ENCODE peak calls at places on chromosomes 5 and 9, in six cellular contexts. One of them, this sample, is unnamed.

GRCh38 chr5:65663804-65664521 is 39.1 kb downstream of the SHLD3 start:
- DNase-seq in head of caudate nucleus: no peak
- DNase-seq in GOT3: no peak
- DNase-seq in activated T-helper 1 cell treated with Interleukin-2 at 50 U/mL for 16 hours: no peak
- DNase-seq in NCI-H1694: no peak
- DNase-seq in ELR: peak; percentile 52
- DNase-seq in this sample: no peak

GRCh38 chr5:24749701-24750100 is 104.9 kb upstream of the CDH10 start:
- DNase-seq in ELR: no peak
- DNase-seq in head of caudate nucleus: no peak
- DNase-seq in activated T-helper 1 cell treated with Interleukin-2 at 50 U/mL for 16 hours: no peak
- DNase-seq in GOT3: no peak
- DNase-seq in NCI-H1694: no peak
- DNase-seq in this sample: no peak

GRCh38 chr5:58912102-58912501 is 329.2 kb downstream of the RAB3C start:
- DNase-seq in GOT3: no peak
- DNase-seq in activated T-helper 1 cell treated with Interleukin-2 at 50 U/mL for 16 hours: no peak
- DNase-seq in head of caudate nucleus: no peak
- DNase-seq in ELR: no peak
- DNase-seq in NCI-H1694: no peak
- DNase-seq in this sample: no peak

GRCh38 chr9:136854842-136855460 is 2.8 kb downstream of the MAMDC4 start:
- DNase-seq in ELR: no peak
- DNase-seq in NCI-H1694: no peak
- DNase-seq in activated T-helper 1 cell treated with Interleukin-2 at 50 U/mL for 16 hours: no peak
- DNase-seq in head of caudate nucleus: no peak
- DNase-seq in GOT3: no peak
- DNase-seq in this sample: no peak

GRCh38 chr9:122374885-122375420 is 4.1 kb downstream of the PTGS1 start:
- DNase-seq in activated T-helper 1 cell treated with Interleukin-2 at 50 U/mL for 16 hours: no peak
- DNase-seq in head of caudate nucleus: no peak
- DNase-seq in ELR: peak; percentile 40
- DNase-seq in NCI-H1694: no peak
- DNase-seq in GOT3: no peak
- DNase-seq in this sample: no peak

GRCh38 chr5:60332244-60333018 is 367.5 kb downstream of the DEPDC1B start:
- DNase-seq in head of caudate nucleus: no peak
- DNase-seq in NCI-H1694: no peak
- DNase-seq in ELR: peak; percentile 93
- DNase-seq in activated T-helper 1 cell treated with Interleukin-2 at 50 U/mL for 16 hours: no peak
- DNase-seq in GOT3: no peak
- DNase-seq in this sample: no peak

GRCh38 chr9:114364528-114365041 is 23.2 kb downstream of the AKNA start:
- DNase-seq in ELR: peak; percentile 45
- DNase-seq in GOT3: no peak
- DNase-seq in activated T-helper 1 cell treated with Interleukin-2 at 50 U/mL for 16 hours: no peak
- DNase-seq in head of caudate nucleus: no peak
- DNase-seq in NCI-H1694: no peak
- DNase-seq in this sample: no peak

GRCh38 chr5:14183187-14183939 is 40.2 kb downstream of the TRIO start:
- DNase-seq in NCI-H1694: no peak
- DNase-seq in activated T-helper 1 cell treated with Interleukin-2 at 50 U/mL for 16 hours: no peak
- DNase-seq in GOT3: no peak
- DNase-seq in ELR: no peak
- DNase-seq in head of caudate nucleus: no peak
- DNase-seq in this sample: no peak

GRCh38 chr9:9963861-9964260 is 648.9 kb downstream of the PTPRD start:
- DNase-seq in ELR: no peak
- DNase-seq in NCI-H1694: no peak
- DNase-seq in activated T-helper 1 cell treated with Interleukin-2 at 50 U/mL for 16 hours: no peak
- DNase-seq in GOT3: no peak
- DNase-seq in head of caudate nucleus: no peak
- DNase-seq in this sample: no peak

GRCh38 chr9:37954581-37954981 is 50.7 kb upstream of the SLC25A51 start:
- DNase-seq in GOT3: no peak
- DNase-seq in ELR: no peak
- DNase-seq in head of caudate nucleus: no peak
- DNase-seq in activated T-helper 1 cell treated with Interleukin-2 at 50 U/mL for 16 hours: no peak
- DNase-seq in NCI-H1694: no peak
- DNase-seq in this sample: no peak

GRCh38 chr5:144812770-144813169 is 642.1 kb downstream of the KCTD16 start:
- DNase-seq in head of caudate nucleus: no peak
- DNase-seq in ELR: peak; percentile 69
- DNase-seq in activated T-helper 1 cell treated with Interleukin-2 at 50 U/mL for 16 hours: no peak
- DNase-seq in GOT3: peak; percentile 13
- DNase-seq in NCI-H1694: no peak
- DNase-seq in this sample: no peak

GRCh38 chr9:74570879-74571512 is 73.9 kb downstream of the RORB start:
- DNase-seq in activated T-helper 1 cell treated with Interleukin-2 at 50 U/mL for 16 hours: no peak
- DNase-seq in GOT3: no peak
- DNase-seq in ELR: peak; percentile 40
- DNase-seq in head of caudate nucleus: peak; percentile 21
- DNase-seq in NCI-H1694: no peak
- DNase-seq in this sample: peak; percentile 25

GRCh38 chr5:126334755-126335154 is 88.5 kb upstream of the GRAMD2B start:
- DNase-seq in head of caudate nucleus: no peak
- DNase-seq in ELR: no peak
- DNase-seq in NCI-H1694: peak; percentile 24
- DNase-seq in activated T-helper 1 cell treated with Interleukin-2 at 50 U/mL for 16 hours: no peak
- DNase-seq in GOT3: no peak
- DNase-seq in this sample: peak; percentile 25

GRCh38 chr9:17631396-17631795 is 52.5 kb downstream of the SH3GL2 start:
- DNase-seq in activated T-helper 1 cell treated with Interleukin-2 at 50 U/mL for 16 hours: no peak
- DNase-seq in GOT3: no peak
- DNase-seq in ELR: peak; percentile 17
- DNase-seq in NCI-H1694: no peak
- DNase-seq in head of caudate nucleus: no peak
- DNase-seq in this sample: no peak

GRCh38 chr5:99025298-99026045 is 96.7 kb upstream of the CHD1 start:
- DNase-seq in activated T-helper 1 cell treated with Interleukin-2 at 50 U/mL for 16 hours: no peak
- DNase-seq in ELR: no peak
- DNase-seq in NCI-H1694: no peak
- DNase-seq in head of caudate nucleus: no peak
- DNase-seq in GOT3: no peak
- DNase-seq in this sample: no peak

GRCh38 chr9:18023332-18023731 is 444.5 kb downstream of the SH3GL2 start:
- DNase-seq in NCI-H1694: no peak
- DNase-seq in head of caudate nucleus: no peak
- DNase-seq in ELR: peak; percentile 4
- DNase-seq in GOT3: no peak
- DNase-seq in activated T-helper 1 cell treated with Interleukin-2 at 50 U/mL for 16 hours: no peak
- DNase-seq in this sample: no peak

GRCh38 chr5:56829137-56829536 is 13.8 kb downstream of the MAP3K1 start:
- DNase-seq in activated T-helper 1 cell treated with Interleukin-2 at 50 U/mL for 16 hours: peak; percentile 37
- DNase-seq in NCI-H1694: no peak
- DNase-seq in GOT3: no peak
- DNase-seq in head of caudate nucleus: no peak
- DNase-seq in ELR: peak; percentile 53
- DNase-seq in this sample: no peak

GRCh38 chr9:132590037-132590317 is 7.6 kb downstream of the BARHL1 start:
- DNase-seq in ELR: no peak
- DNase-seq in head of caudate nucleus: no peak
- DNase-seq in activated T-helper 1 cell treated with Interleukin-2 at 50 U/mL for 16 hours: no peak
- DNase-seq in NCI-H1694: no peak
- DNase-seq in GOT3: no peak
- DNase-seq in this sample: no peak

GRCh38 chr5:176916337-176916736 is 17.2 kb upstream of the HK3 start:
- DNase-seq in head of caudate nucleus: no peak
- DNase-seq in GOT3: no peak
- DNase-seq in activated T-helper 1 cell treated with Interleukin-2 at 50 U/mL for 16 hours: no peak
- DNase-seq in ELR: no peak
- DNase-seq in NCI-H1694: no peak
- DNase-seq in this sample: no peak

GRCh38 chr5:143397302-143398052 is 6.0 kb downstream of the NR3C1 start:
- DNase-seq in GOT3: no peak
- DNase-seq in head of caudate nucleus: no peak
- DNase-seq in NCI-H1694: no peak
- DNase-seq in activated T-helper 1 cell treated with Interleukin-2 at 50 U/mL for 16 hours: no peak
- DNase-seq in ELR: no peak
- DNase-seq in this sample: peak; percentile 39

GRCh38 chr5:133321833-133322420 is 270.1 kb downstream of the HSPA4 start:
- DNase-seq in NCI-H1694: no peak
- DNase-seq in GOT3: no peak
- DNase-seq in head of caudate nucleus: no peak
- DNase-seq in ELR: no peak
- DNase-seq in activated T-helper 1 cell treated with Interleukin-2 at 50 U/mL for 16 hours: no peak
- DNase-seq in this sample: no peak

GRCh38 chr9:111301195-111301594 is 28.8 kb downstream of the OR2K2 start:
- DNase-seq in NCI-H1694: no peak
- DNase-seq in activated T-helper 1 cell treated with Interleukin-2 at 50 U/mL for 16 hours: no peak
- DNase-seq in head of caudate nucleus: no peak
- DNase-seq in ELR: peak; percentile 37
- DNase-seq in GOT3: no peak
- DNase-seq in this sample: no peak

GRCh38 chr5:152599096-152599495 is 194.0 kb upstream of the NMUR2 start:
- DNase-seq in ELR: no peak
- DNase-seq in head of caudate nucleus: no peak
- DNase-seq in GOT3: no peak
- DNase-seq in activated T-helper 1 cell treated with Interleukin-2 at 50 U/mL for 16 hours: no peak
- DNase-seq in NCI-H1694: no peak
- DNase-seq in this sample: no peak

GRCh38 chr9:1208185-1208584 is 158.0 kb downstream of the DMRT2 start:
- DNase-seq in activated T-helper 1 cell treated with Interleukin-2 at 50 U/mL for 16 hours: no peak
- DNase-seq in NCI-H1694: no peak
- DNase-seq in head of caudate nucleus: no peak
- DNase-seq in ELR: peak; percentile 72
- DNase-seq in GOT3: no peak
- DNase-seq in this sample: no peak

GRCh38 chr9:114799441-114799840 is 6.4 kb downstream of the TNFSF15 start:
- DNase-seq in ELR: no peak
- DNase-seq in GOT3: no peak
- DNase-seq in head of caudate nucleus: no peak
- DNase-seq in activated T-helper 1 cell treated with Interleukin-2 at 50 U/mL for 16 hours: no peak
- DNase-seq in NCI-H1694: no peak
- DNase-seq in this sample: no peak

GRCh38 chr5:75089137-75089536 is 36.8 kb upstream of the GCNT4 start:
- DNase-seq in NCI-H1694: no peak
- DNase-seq in head of caudate nucleus: no peak
- DNase-seq in ELR: peak; percentile 9
- DNase-seq in GOT3: no peak
- DNase-seq in activated T-helper 1 cell treated with Interleukin-2 at 50 U/mL for 16 hours: no peak
- DNase-seq in this sample: no peak

GRCh38 chr9:90815183-90815943 is 13.7 kb downstream of the SYK start:
- DNase-seq in head of caudate nucleus: no peak
- DNase-seq in activated T-helper 1 cell treated with Interleukin-2 at 50 U/mL for 16 hours: no peak
- DNase-seq in GOT3: no peak
- DNase-seq in ELR: no peak
- DNase-seq in NCI-H1694: no peak
- DNase-seq in this sample: no peak

GRCh38 chr5:119271758-119272730 is 83.8 kb upstream of the TNFAIP8 start:
- DNase-seq in GOT3: no peak
- DNase-seq in head of caudate nucleus: no peak
- DNase-seq in NCI-H1694: no peak
- DNase-seq in activated T-helper 1 cell treated with Interleukin-2 at 50 U/mL for 16 hours: no peak
- DNase-seq in ELR: no peak
- DNase-seq in this sample: no peak

GRCh38 chr9:89877051-89878002 is 272.5 kb downstream of the GADD45G start:
- DNase-seq in NCI-H1694: no peak
- DNase-seq in GOT3: no peak
- DNase-seq in ELR: no peak
- DNase-seq in activated T-helper 1 cell treated with Interleukin-2 at 50 U/mL for 16 hours: no peak
- DNase-seq in head of caudate nucleus: peak; percentile 1
- DNase-seq in this sample: no peak

GRCh38 chr9:90433398-90433890 is 209.2 kb downstream of the DIRAS2 start:
- DNase-seq in NCI-H1694: no peak
- DNase-seq in head of caudate nucleus: no peak
- DNase-seq in activated T-helper 1 cell treated with Interleukin-2 at 50 U/mL for 16 hours: no peak
- DNase-seq in ELR: no peak
- DNase-seq in GOT3: no peak
- DNase-seq in this sample: no peak

GRCh38 chr9:36625006-36625600 is 52.4 kb downstream of the MELK start:
- DNase-seq in activated T-helper 1 cell treated with Interleukin-2 at 50 U/mL for 16 hours: no peak
- DNase-seq in GOT3: no peak
- DNase-seq in NCI-H1694: no peak
- DNase-seq in ELR: peak; percentile 84
- DNase-seq in head of caudate nucleus: peak; percentile 16
- DNase-seq in this sample: no peak

GRCh38 chr5:65695162-65695755 is 26.6 kb downstream of the SGTB start:
- DNase-seq in GOT3: no peak
- DNase-seq in activated T-helper 1 cell treated with Interleukin-2 at 50 U/mL for 16 hours: no peak
- DNase-seq in ELR: no peak
- DNase-seq in NCI-H1694: no peak
- DNase-seq in head of caudate nucleus: no peak
- DNase-seq in this sample: no peak

GRCh38 chr9:90967171-90967570 is 165.6 kb downstream of the SYK start:
- DNase-seq in NCI-H1694: no peak
- DNase-seq in GOT3: no peak
- DNase-seq in head of caudate nucleus: no peak
- DNase-seq in activated T-helper 1 cell treated with Interleukin-2 at 50 U/mL for 16 hours: no peak
- DNase-seq in ELR: no peak
- DNase-seq in this sample: no peak

GRCh38 chr9:38110476-38110875 is 41.4 kb upstream of the SHB start:
- DNase-seq in GOT3: no peak
- DNase-seq in activated T-helper 1 cell treated with Interleukin-2 at 50 U/mL for 16 hours: no peak
- DNase-seq in head of caudate nucleus: no peak
- DNase-seq in NCI-H1694: no peak
- DNase-seq in ELR: no peak
- DNase-seq in this sample: no peak

GRCh38 chr5:125036494-125036893 is 290.1 kb upstream of the ZNF608 start:
- DNase-seq in activated T-helper 1 cell treated with Interleukin-2 at 50 U/mL for 16 hours: no peak
- DNase-seq in head of caudate nucleus: no peak
- DNase-seq in NCI-H1694: no peak
- DNase-seq in GOT3: no peak
- DNase-seq in ELR: no peak
- DNase-seq in this sample: no peak

GRCh38 chr5:50352390-50352789 is 88.7 kb downstream of the EMB start:
- DNase-seq in head of caudate nucleus: no peak
- DNase-seq in ELR: no peak
- DNase-seq in activated T-helper 1 cell treated with Interleukin-2 at 50 U/mL for 16 hours: no peak
- DNase-seq in GOT3: no peak
- DNase-seq in NCI-H1694: no peak
- DNase-seq in this sample: no peak

GRCh38 chr9:95766906-95767305 is 108.6 kb upstream of the ERCC6L2 start:
- DNase-seq in GOT3: no peak
- DNase-seq in NCI-H1694: no peak
- DNase-seq in head of caudate nucleus: no peak
- DNase-seq in activated T-helper 1 cell treated with Interleukin-2 at 50 U/mL for 16 hours: no peak
- DNase-seq in ELR: no peak
- DNase-seq in this sample: no peak

This sample was measured in NCI-H2171 treated with DMSO at 0.1 percent for 48 hours.